ENCODE peak calls at places on chromosomes 4 and X, in nine cellular contexts. E, K, H, I, P, L, T, J and X are unnamed samples.

GRCh38 chrX:136754641-136755040 is 26.1 kb downstream of the ARHGEF6 start:
- DNase-seq in E (no peak), K (no peak), H (no peak), I (no peak), P (no peak), L (no peak), T (no peak), J (no peak), X (no peak)

GRCh38 chr4:186149872-186150271 is 41.5 kb upstream of the CYP4V2 start:
- DNase-seq in E (peak), K (peak), H (peak), I (peak), P (peak), L (no peak), T (peak), J (peak), X (peak)

GRCh38 chr4:177974461-177974860 is 532.2 kb upstream of the AGA start:
- DNase-seq in E (no peak), K (no peak), H (no peak), I (no peak), P (no peak), L (no peak), T (no peak), J (no peak), X (no peak)

GRCh38 chr4:186915816-186916215 is 192.2 kb upstream of the FAT1 start:
- DNase-seq in E (no peak), K (peak), H (no peak), I (no peak), P (no peak), L (no peak), T (no peak), J (no peak), X (no peak)

GRCh38 chrX:104310084-104310483 is 55.4 kb upstream of the ESX1 start:
- DNase-seq in E (no peak), K (peak), H (no peak), I (no peak), P (peak), L (no peak), T (no peak), J (peak), X (peak)

GRCh38 chr4:141158219-141158618 is 24.9 kb upstream of the RNF150 start:
- DNase-seq in E (no peak), K (peak), H (peak), I (no peak), P (peak), L (no peak), T (no peak), J (peak), X (peak)

GRCh38 chr4:108887034-108887433 is 124.2 kb upstream of the ETNPPL start:
- DNase-seq in E (no peak), K (no peak), H (no peak), I (no peak), P (no peak), L (no peak), T (no peak), J (no peak), X (no peak)

GRCh38 chr4:4480205-4480604 is 61.6 kb downstream of the STX18 start:
- DNase-seq in E (no peak), K (peak), H (no peak), I (no peak), P (no peak), L (no peak), T (no peak), J (no peak), X (no peak)

GRCh38 chr4:40423735-40424134 is 88.6 kb downstream of the CHRNA9 start:
- DNase-seq in E (no peak), K (peak), H (no peak), I (no peak), P (peak), L (no peak), T (no peak), J (peak), X (peak)

GRCh38 chr4:46390353-46391058 is 578 bp upstream of the GABRA2 start:
- DNase-seq in E (peak), K (no peak), H (no peak), I (peak), P (no peak), L (no peak), T (no peak), J (no peak), X (peak)

GRCh38 chr4:3389879-3390840 is 51.6 kb upstream of the HGFAC start:
- DNase-seq in E (no peak), K (peak), H (no peak), I (no peak), P (no peak), L (no peak), T (no peak), J (no peak), X (no peak)

GRCh38 chr4:121879135-121879534 is 8.9 kb upstream of the BBS7 start:
- DNase-seq in E (no peak), K (no peak), H (no peak), I (no peak), P (no peak), L (no peak), T (no peak), J (no peak), X (no peak)

GRCh38 chr4:121876070-121876469 is 5.8 kb upstream of the BBS7 start:
- DNase-seq in E (no peak), K (no peak), H (no peak), I (no peak), P (no peak), L (no peak), T (no peak), J (no peak), X (no peak)

GRCh38 chr4:121873604-121874003 is 3.3 kb upstream of the BBS7 start:
- DNase-seq in E (no peak), K (no peak), H (no peak), I (no peak), P (no peak), L (no peak), T (no peak), J (no peak), X (no peak)

GRCh38 chr4:121875663-121876062 is 5.4 kb upstream of the BBS7 start:
- DNase-seq in E (no peak), K (no peak), H (no peak), I (no peak), P (peak), L (no peak), T (no peak), J (no peak), X (no peak)

GRCh38 chr4:121876976-121877773 is 6.9 kb upstream of the BBS7 start:
- DNase-seq in E (no peak), K (peak), H (no peak), I (no peak), P (peak), L (no peak), T (no peak), J (no peak), X (no peak)
- TF ChIP-seq CTCF in E (no peak), K (peak), H (no peak), I (no peak), P (no peak), L (no peak), T (no peak), J (no peak), X (no peak)

GRCh38 chr4:102705391-102705935 is 55.3 kb downstream of the MANBA start:
- DNase-seq in E (no peak), K (no peak), H (no peak), I (no peak), P (no peak), L (no peak), T (no peak), J (no peak), X (no peak)
- TF ChIP-seq CTCF in E (no peak), K (no peak), H (no peak), I (no peak), P (no peak), L (no peak), T (no peak), J (no peak), X (no peak)

GRCh38 chrX:39133971-39134370 is 332.7 kb downstream of the MID1IP1 start:
- DNase-seq in E (no peak), K (no peak), H (peak), I (no peak), P (no peak), L (peak), T (no peak), J (no peak), X (peak)
- TF ChIP-seq CTCF in E (no peak), K (peak), H (peak), I (no peak), P (no peak), L (no peak), T (no peak), J (no peak), X (no peak)

GRCh38 chr4:155529197-155529596 is 137.5 kb upstream of the GUCY1A1 start:
- DNase-seq in E (no peak), K (peak), H (no peak), I (no peak), P (peak), L (no peak), T (no peak), J (peak), X (peak)
- TF ChIP-seq CTCF in E (no peak), K (peak), H (peak), I (peak), P (peak), L (no peak), T (no peak), J (peak), X (no peak)

DNA sequence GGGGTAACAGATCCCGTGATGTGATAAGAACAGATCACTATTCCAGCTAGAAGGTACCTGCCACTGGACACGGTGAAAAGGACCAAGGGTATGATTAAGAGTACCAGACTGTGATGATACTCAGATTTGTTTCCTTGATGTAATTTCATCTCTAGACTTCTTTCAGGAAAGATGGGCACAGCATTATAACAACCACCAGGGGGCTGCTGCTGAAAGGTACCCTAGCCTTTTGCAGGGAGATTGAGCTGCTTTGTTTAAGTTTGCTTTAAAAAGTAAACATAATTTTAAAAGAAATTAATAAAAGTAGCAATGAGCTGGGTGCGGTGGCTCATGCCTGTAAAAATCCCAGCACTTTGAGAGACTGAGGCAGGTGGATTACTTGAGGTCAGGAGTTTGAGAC is 145.4 kb downstream of the EMCN start:
- DNase-seq in E (no peak), K (peak), H (peak), I (peak), P (peak), L (no peak), T (no peak), J (no peak), X (peak)
- TF ChIP-seq CTCF in E (peak), K (peak), H (peak), I (peak), P (peak), L (no peak), T (no peak), J (peak), X (no peak)